ENCODE peak calls at places on chromosomes 16 and 17, in nine cellular contexts. B, D, G, L, X, M, F, S and T are unnamed samples.

GRCh38 chr16:85028638-85029412 is 1.2 kb downstream of the KIAA0513 start:
- DNase-seq in B (peak), D (peak), G (no peak), L (no peak), X (peak), M (peak), F (peak), S (peak), T (no peak)

GRCh38 chr17:17815436-17816200 is 21.2 kb downstream of the SREBF1 start:
- DNase-seq in B (no peak), D (no peak), G (no peak), L (no peak), X (no peak), M (no peak), F (no peak), S (no peak), T (no peak)

GRCh38 chr17:327971-328370 is 24.6 kb downstream of the RPH3AL start:
- DNase-seq in B (no peak), D (no peak), G (no peak), L (no peak), X (no peak), M (no peak), F (no peak), S (no peak), T (no peak)

GRCh38 chr16:73949574-73950348 is 346.9 kb upstream of the PSMD7 start:
- DNase-seq in B (peak), D (no peak), G (no peak), L (no peak), X (peak), M (no peak), F (no peak), S (no peak), T (no peak)

GRCh38 chr16:84177740-84178070 is 9.2 kb downstream of the TAF1C start:
- DNase-seq in B (no peak), D (no peak), G (no peak), L (no peak), X (no peak), M (no peak), F (no peak), S (no peak), T (no peak)

GRCh38 chr17:47978324-47978723 is 7.4 kb downstream of the CDK5RAP3 start:
- DNase-seq in B (peak), D (peak), G (peak), L (peak), X (peak), M (peak), F (peak), S (peak), T (peak)

GRCh38 chr17:56648814-56649213 is 55.3 kb downstream of the NOG start:
- DNase-seq in B (peak), D (no peak), G (no peak), L (no peak), X (no peak), M (no peak), F (no peak), S (no peak), T (no peak)

GRCh38 chr16:814974-815373 is 14.4 kb upstream of the GNG13 start:
- DNase-seq in B (no peak), D (no peak), G (no peak), L (no peak), X (no peak), M (no peak), F (no peak), S (no peak), T (no peak)

GRCh38 chr17:82716383-82717181 is at the start of gene FN3KRP:
- DNase-seq in B (peak), D (peak), G (peak), L (peak), X (peak), M (peak), F (peak), S (peak), T (peak)

GRCh38 chr17:5838661-5839300 is 231.4 kb upstream of the WSCD1 start:
- DNase-seq in B (no peak), D (no peak), G (no peak), L (no peak), X (no peak), M (no peak), F (no peak), S (peak), T (no peak)

GRCh38 chr16:57949595-57950238 is 21.2 kb downstream of the CNGB1 start:
- DNase-seq in B (no peak), D (no peak), G (no peak), L (no peak), X (no peak), M (no peak), F (no peak), S (no peak), T (no peak)

GRCh38 chr17:40063915-40064531 is 1.3 kb downstream of the THRA start:
- DNase-seq in B (no peak), D (no peak), G (no peak), L (no peak), X (no peak), M (no peak), F (no peak), S (no peak), T (no peak)

GRCh38 chr16:29676989-29677388 is 2.0 kb upstream of the QPRT start:
- DNase-seq in B (no peak), D (no peak), G (no peak), L (no peak), X (no peak), M (no peak), F (no peak), S (no peak), T (no peak)

GRCh38 chr17:43758497-43759174 is at the start of gene SOST:
- DNase-seq in B (no peak), D (no peak), G (no peak), L (no peak), X (no peak), M (no peak), F (no peak), S (no peak), T (no peak)

GRCh38 chr16:23423496-23424049 is 29.4 kb downstream of the COG7 start:
- DNase-seq in B (peak), D (no peak), G (peak), L (no peak), X (peak), M (no peak), F (no peak), S (no peak), T (no peak)

GRCh38 chr17:50731575-50732460 is 12.4 kb downstream of the LUC7L3 start:
- DNase-seq in B (no peak), D (no peak), G (no peak), L (no peak), X (no peak), M (no peak), F (no peak), S (no peak), T (no peak)

GRCh38 chr17:70405492-70406220 is 236.3 kb downstream of the KCNJ2 start:
- DNase-seq in B (peak), D (no peak), G (no peak), L (no peak), X (peak), M (no peak), F (no peak), S (no peak), T (no peak)

GRCh38 chr16:50153648-50154368 is 702 bp downstream of the TENT4B start:
- DNase-seq in B (peak), D (no peak), G (no peak), L (no peak), X (peak), M (peak), F (no peak), S (peak), T (no peak)

GRCh38 chr16:89115216-89115949 is 21.7 kb downstream of the ACSF3 start:
- DNase-seq in B (no peak), D (peak), G (no peak), L (no peak), X (no peak), M (peak), F (peak), S (peak), T (no peak)

GRCh38 chr16:67942510-67943255 is 1.2 kb downstream of the LCAT start:
- DNase-seq in B (no peak), D (no peak), G (no peak), L (peak), X (no peak), M (no peak), F (no peak), S (no peak), T (no peak)

GRCh38 chr16:71367243-71367976 is 8.9 kb downstream of the CALB2 start:
- DNase-seq in B (peak), D (no peak), G (peak), L (peak), X (peak), M (peak), F (no peak), S (peak), T (no peak)

GRCh38 chr16:2447920-2448583 is 11.9 kb upstream of the TEDC2 start:
- DNase-seq in B (no peak), D (no peak), G (no peak), L (no peak), X (no peak), M (no peak), F (no peak), S (no peak), T (no peak)

GRCh38 chr16:586645-587590 is 2.9 kb upstream of the RAB40C start:
- DNase-seq in B (no peak), D (no peak), G (no peak), L (no peak), X (no peak), M (no peak), F (no peak), S (no peak), T (no peak)

GRCh38 chr17:10265100-10265810 is 66.8 kb upstream of the GAS7 start:
- DNase-seq in B (no peak), D (no peak), G (no peak), L (no peak), X (no peak), M (no peak), F (no peak), S (no peak), T (no peak)

GRCh38 chr16:31196324-31197088 is 6.1 kb downstream of the PYCARD start:
- DNase-seq in B (no peak), D (no peak), G (no peak), L (no peak), X (no peak), M (no peak), F (no peak), S (no peak), T (no peak)

GRCh38 chr17:82900741-82901140 is 60.9 kb upstream of the ZNF750 start:
- DNase-seq in B (no peak), D (no peak), G (no peak), L (no peak), X (no peak), M (no peak), F (no peak), S (no peak), T (no peak)

GRCh38 chr17:49201481-49201927 is 8.9 kb downstream of the GNGT2 start:
- DNase-seq in B (no peak), D (no peak), G (no peak), L (no peak), X (no peak), M (no peak), F (no peak), S (no peak), T (no peak)

GRCh38 chr17:8791910-8792270 is 7.3 kb downstream of the MFSD6L start:
- DNase-seq in B (peak), D (no peak), G (no peak), L (no peak), X (no peak), M (no peak), F (no peak), S (no peak), T (no peak)

GRCh38 chr16:68355447-68356248 is 44.8 kb downstream of the PRMT7 start:
- DNase-seq in B (no peak), D (no peak), G (no peak), L (no peak), X (no peak), M (no peak), F (peak), S (no peak), T (no peak)

GRCh38 chr17:1755252-1755992 is 6.4 kb upstream of the SERPINF1 start:
- DNase-seq in B (no peak), D (no peak), G (no peak), L (peak), X (no peak), M (no peak), F (no peak), S (no peak), T (no peak)